ENCODE peak calls at places on chromosome X, in four cellular contexts. B is activated T-cell treated with anti-CD3 and anti-CD28 coated beads for 1 hour, E is posterior cingulate gyrus, M is iris pigment epithelial cell. L is an unnamed sample.

GRCh38 chrX:118459494-118459893 is 36.1 kb upstream of the DOCK11 start:
- DNase-seq in B (no peak), E (no peak), M (peak; percentile 38), L (peak; percentile 74)

GRCh38 chrX:1425381-1425780 is 27.3 kb downstream of the ASMTL start:
- DNase-seq in B (no peak), E (no peak), M (no peak), L (no peak)

GRCh38 chrX:129522184-129523059 is 868 bp downstream of the SMARCA1 start:
- DNase-seq in B (no peak), E (peak; percentile 48), M (peak; percentile 64), L (peak; percentile 87)

GRCh38 chrX:120111611-120112010 is 4.1 kb downstream of the RHOXF1 start:
- DNase-seq in B (no peak), E (no peak), M (peak; percentile 54), L (peak; percentile 35)

GRCh38 chrX:108001218-108001814 is 19.1 kb upstream of the TEX13B start:
- DNase-seq in B (no peak), E (no peak), M (peak; percentile 64), L (peak; percentile 57)

GRCh38 chrX:150253946-150254615 is 109.0 kb upstream of the MAMLD1 start:
- DNase-seq in B (no peak), E (no peak), M (no peak), L (peak; percentile 1)

GRCh38 chrX:132652871-132653270 is 164.0 kb upstream of the MBNL3 start:
- DNase-seq in B (no peak), E (no peak), M (no peak), L (no peak)

GRCh38 chrX:74286950-74287349 is 17.0 kb upstream of the ZCCHC13 start:
- DNase-seq in B (no peak), E (no peak), M (peak; percentile 83), L (peak; percentile 74)

GRCh38 chrX:123210252-123210651 is 26.2 kb downstream of the GRIA3 start:
- DNase-seq in B (no peak), E (no peak), M (no peak), L (no peak)

GRCh38 chrX:281166-281999 is at the start of gene PLCXD1:
- DNase-seq in B (no peak), E (peak; percentile 29), M (peak; percentile 20), L (no peak)

GRCh38 chrX:46327229-46328081 is 217.8 kb downstream of the ZNF674 start:
- DNase-seq in B (no peak), E (no peak), M (peak; percentile 20), L (peak; percentile 40)

GRCh38 chrX:154428176-154429171 is at the start of gene ATP6AP1:
- DNase-seq in B (peak; percentile 77), E (peak; percentile 89), M (peak; percentile 94), L (peak; percentile 94)

GRCh38 chrX:80667967-80668366 is 141.7 kb downstream of the BRWD3 start:
- DNase-seq in B (no peak), E (no peak), M (no peak), L (no peak)

GRCh38 chrX:25968920-25969319 is 169.2 kb upstream of the MAGEB18 start:
- DNase-seq in B (no peak), E (no peak), M (peak; percentile 14), L (no peak)

GRCh38 chrX:41922125-41922521 is 1.2 kb downstream of the CASK start:
- DNase-seq in B (no peak), E (no peak), M (peak; percentile 46), L (peak; percentile 60)

GRCh38 chrX:67353651-67354370 is 190.0 kb upstream of the AR start:
- DNase-seq in B (no peak), E (no peak), M (no peak), L (no peak)

GRCh38 chrX:131752493-131753198 is 208.8 kb downstream of the OR13H1 start:
- DNase-seq in B (no peak), E (peak; percentile 48), M (peak; percentile 70), L (peak; percentile 89)

GRCh38 chrX:42070866-42071265 is 147.5 kb upstream of the CASK start:
- DNase-seq in B (no peak), E (no peak), M (no peak), L (no peak)

GRCh38 chrX:64975491-64975890 is 759 bp downstream of the ZC4H2 start:
- DNase-seq in B (peak; percentile 2), E (no peak), M (peak; percentile 5), L (peak; percentile 58)

GRCh38 chrX:55109304-55109703 is 20.5 kb downstream of the PAGE2 start:
- DNase-seq in B (no peak), E (no peak), M (no peak), L (peak; percentile 12)

GRCh38 chrX:63503541-63503940 is 152.4 kb upstream of the SPIN4 start:
- DNase-seq in B (no peak), E (no peak), M (peak; percentile 28), L (peak; percentile 43)

GRCh38 chrX:13110427-13111324 is 66.3 kb upstream of the FAM9C start:
- DNase-seq in B (no peak), E (no peak), M (peak; percentile 96), L (peak; percentile 93)

GRCh38 chrX:39601193-39602085 is 496.3 kb downstream of the BCOR start:
- DNase-seq in B (no peak), E (no peak), M (no peak), L (no peak)